ENCODE peak calls at places on chromosomes 12 and 14, in ten cellular contexts. R is foreskin fibroblast; J is CD8-positive, alpha-beta T cell; U is AG09309; X is GM10248; L is GM12864; P is endodermal cell; W is OCI-LY7; T is ovary; S is dorsolateral prefrontal cortex. D is an unnamed sample.
A peak's percentile ranks its signal among the peaks of the same experiment; 100 is the strongest.

GRCh38 chr12:91009319-91009950 is 4.7 kb upstream of the EPYC start:
- DNase-seq in U (no peak), P (no peak), S (no peak), X (peak; percentile 6), T (no peak), J (no peak), W (no peak), R (no peak), L (peak; percentile 15), D (no peak)

GRCh38 chr12:2389079-2389790 is 336.4 kb downstream of the CACNA1C start:
- DNase-seq in P (peak; percentile 22), L (no peak), W (no peak), R (peak; percentile 63), U (no peak), J (no peak), S (no peak), T (no peak), X (no peak), D (peak; percentile 35)

GRCh38 chr12:5073838-5074237 is 30.2 kb downstream of the KCNA5 start:
- DNase-seq in W (peak; percentile 5), X (no peak), T (no peak), R (peak; percentile 46), P (peak; percentile 80), U (no peak), J (no peak), L (no peak), S (no peak), D (peak; percentile 28)

GRCh38 chr12:25977047-25977446 is 18.6 kb downstream of the RASSF8 start:
- DNase-seq in S (no peak), J (no peak), X (no peak), W (no peak), U (peak; percentile 74), P (no peak), T (no peak), R (peak; percentile 64), L (no peak), D (peak; percentile 63)

GRCh38 chr14:26175659-26176058 is 422.2 kb downstream of the NOVA1 start:
- DNase-seq in R (no peak), L (no peak), J (no peak), U (no peak), W (no peak), P (no peak), T (no peak), S (no peak), X (no peak), D (no peak)

GRCh38 chr12:96719671-96720362 is 187.2 kb upstream of the NEDD1 start:
- DNase-seq in R (peak; percentile 19), T (no peak), X (peak; percentile 60), L (peak; percentile 41), S (no peak), J (no peak), P (no peak), U (no peak), W (peak; percentile 49), D (no peak)

GRCh38 chr12:86275356-86275755 is 19.2 kb upstream of the MGAT4C start:
- DNase-seq in T (no peak), R (no peak), U (no peak), J (no peak), W (no peak), L (no peak), P (no peak), S (no peak), X (no peak), D (no peak)

GRCh38 chr12:111155521-111155920 is 213.4 kb downstream of the PHETA1 start:
- DNase-seq in R (no peak), S (no peak), L (no peak), U (no peak), T (no peak), X (no peak), J (no peak), W (no peak), P (no peak), D (no peak)

GRCh38 chr12:123164710-123165261 is 13.9 kb upstream of the PITPNM2 start:
- DNase-seq in L (no peak), W (no peak), U (no peak), R (no peak), S (no peak), J (no peak), X (no peak), P (no peak), T (no peak), D (no peak)

GRCh38 chr12:3752741-3753486 is at the start of gene CRACR2A:
- DNase-seq in T (peak; percentile 75), S (no peak), P (peak; percentile 97), U (no peak), R (peak; percentile 84), J (peak; percentile 85), W (peak; percentile 92), X (peak; percentile 92), L (peak; percentile 56), D (no peak)
- TF ChIP-seq CTCF in T (peak; percentile 56), S (no peak), P (peak; percentile 99), U (peak; percentile 42), R (peak; percentile 49), J (peak; percentile 87), W (peak; percentile 75), X (peak; percentile 88), L (peak; percentile 78), D (peak; percentile 66)

DNA sequence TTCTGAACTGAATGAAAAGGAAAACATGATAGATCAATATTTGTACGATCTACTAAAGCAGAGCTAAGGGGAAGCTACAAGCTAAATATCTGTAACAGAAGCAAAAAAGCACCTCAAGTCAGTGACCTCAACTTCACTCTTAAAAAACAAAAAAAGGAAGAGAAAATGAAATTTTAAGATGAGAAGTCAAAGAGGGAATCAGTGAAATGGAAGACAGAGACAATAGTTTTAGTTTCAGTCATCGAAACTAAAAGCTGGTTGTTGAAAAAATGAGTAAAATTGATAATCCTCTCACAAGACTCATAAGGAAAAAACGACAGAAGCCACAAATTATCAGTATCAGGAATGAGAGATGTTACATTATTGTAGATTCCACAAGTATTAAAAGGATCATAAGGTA is 11.9 kb upstream of the SLC2A13 start:
- DNase-seq in R (no peak), T (no peak), L (peak; percentile 37), J (no peak), W (no peak), U (no peak), P (no peak), S (no peak), X (peak; percentile 50), D (no peak)
- TF ChIP-seq CTCF in R (no peak), T (no peak), L (no peak), J (no peak), W (no peak), U (no peak), P (no peak), S (no peak), X (no peak), D (no peak)

GRCh38 chr12:57489157-57489641 is 1.3 kb downstream of the MARS1 start:
- DNase-seq in X (no peak), P (no peak), T (no peak), R (peak; percentile 28), U (no peak), L (no peak), W (no peak), S (no peak), J (no peak), D (peak; percentile 37)

GRCh38 chr12:57487597-57488396 is at the start of gene MARS1:
- DNase-seq in J (peak; percentile 92), X (peak; percentile 94), W (peak; percentile 99), S (peak; percentile 97), L (peak; percentile 94), R (peak; percentile 99), U (peak; percentile 85), P (peak; percentile 99), T (peak; percentile 91), D (peak; percentile 94)

GRCh38 chr12:57488397-57489156 is 709 bp downstream of the MARS1 start:
- DNase-seq in T (no peak), L (no peak), S (no peak), U (no peak), P (peak; percentile 56), R (peak; percentile 18), X (no peak), J (no peak), W (peak; percentile 53), D (no peak)

GRCh38 chr12:57490126-57490525 is 2.3 kb downstream of the MARS1 start:
- DNase-seq in J (no peak), W (no peak), X (no peak), P (no peak), S (no peak), U (no peak), T (no peak), R (no peak), L (no peak), D (no peak)

GRCh38 chr12:57491393-57492280 is 3.8 kb downstream of the MARS1 start:
- DNase-seq in S (no peak), L (no peak), U (no peak), X (no peak), T (no peak), J (no peak), W (peak; percentile 46), P (no peak), R (no peak), D (no peak)
- TF ChIP-seq CTCF in S (no peak), L (peak; percentile 34), U (no peak), X (no peak), T (no peak), J (no peak), W (peak; percentile 65), P (peak; percentile 54), R (no peak), D (peak; percentile 42)

GRCh38 chr12:71440393-71441349 is 1.1 kb downstream of the LGR5 start:
- DNase-seq in S (peak; percentile 30), X (no peak), P (peak; percentile 81), R (peak; percentile 47), L (no peak), W (no peak), U (no peak), J (no peak), T (no peak), D (no peak)

GRCh38 chr12:71439613-71440392 is at the start of gene LGR5:
- DNase-seq in T (peak; percentile 54), J (no peak), P (peak; percentile 92), L (no peak), U (no peak), R (peak; percentile 57), X (peak; percentile 16), S (peak; percentile 85), W (no peak), D (no peak)

GRCh38 chr12:71441836-71442566 is 2.4 kb downstream of the LGR5 start:
- DNase-seq in W (no peak), X (no peak), U (no peak), R (peak; percentile 8), T (no peak), L (no peak), J (no peak), P (no peak), S (no peak), D (no peak)

GRCh38 chr12:71441350-71441748 is 1.8 kb downstream of the LGR5 start:
- DNase-seq in L (no peak), X (no peak), P (no peak), W (no peak), U (no peak), S (no peak), J (no peak), T (no peak), R (no peak), D (no peak)

DNA sequence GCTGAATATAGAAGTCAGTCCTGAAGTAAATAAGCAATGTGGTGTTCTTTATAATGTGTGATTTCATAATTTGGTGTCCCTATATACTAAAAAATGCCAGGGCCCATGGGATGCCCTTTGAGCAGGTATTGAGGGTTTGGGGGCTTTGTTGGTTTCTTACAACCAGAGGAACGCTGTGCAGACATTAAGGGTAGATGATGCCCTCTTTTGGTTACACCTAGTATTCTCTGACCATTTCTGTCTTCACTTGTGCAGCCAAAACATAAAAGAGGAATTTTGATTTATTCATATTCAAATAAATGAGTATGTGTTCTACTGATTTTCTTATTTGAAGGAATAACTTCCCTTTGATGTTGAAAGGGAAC is 3.0 kb downstream of the LGR5 start:
- DNase-seq in P (no peak), S (no peak), J (no peak), U (no peak), R (no peak), T (no peak), L (no peak), W (no peak), X (no peak), D (no peak)
- TF ChIP-seq CTCF in P (no peak), S (no peak), J (no peak), U (no peak), R (no peak), T (no peak), L (no peak), W (no peak), X (no peak), D (no peak)

D was measured in HFFc6.